ENCODE peak calls at places on chromosomes 7 and 10, in six cellular contexts. A is A549, L is HepG2, N is GM12878, P is endothelial cell of umbilical vein, R is K562. S is an unnamed sample.

GRCh38 chr7:80681272-80681885 is 42.9 kb downstream of the CD36 start:
- DNase-seq in A (peak), L (peak), N (no peak), P (peak), R (peak), S (peak)

GRCh38 chr7:142835487-142835886 is 19.4 kb upstream of the EPHB6 start:
- DNase-seq in A (no peak), L (no peak), N (no peak), P (no peak), R (no peak), S (no peak)

GRCh38 chr7:2466675-2467074 is 9.5 kb downstream of the GRIFIN start:
- DNase-seq in A (no peak), L (no peak), N (no peak), P (no peak), R (no peak), S (no peak)

GRCh38 chr10:102153093-102153620 is 968 bp downstream of the NOLC1 start:
- DNase-seq in A (no peak), L (no peak), N (no peak), P (no peak), R (no peak), S (no peak)

GRCh38 chr10:60473557-60473956 is 83.9 kb upstream of the ANK3 start:
- DNase-seq in A (peak), L (peak), N (no peak), P (no peak), R (no peak), S (no peak)

GRCh38 chr7:20744913-20745587 is 41.6 kb downstream of the SP8 start:
- DNase-seq in A (peak), L (no peak), N (no peak), P (no peak), R (peak), S (peak)

GRCh38 chr7:24477807-24478655 is 95.2 kb upstream of the PALS2 start:
- DNase-seq in A (peak), L (peak), N (no peak), P (peak), R (peak), S (peak)

GRCh38 chr7:134469622-134470021 is 10.7 kb upstream of the AKR1B1 start:
- DNase-seq in A (no peak), L (peak), N (no peak), P (peak), R (peak), S (peak)

GRCh38 chr10:35783305-35783838 is 141.3 kb upstream of the FZD8 start:
- DNase-seq in A (peak), L (no peak), N (no peak), P (no peak), R (no peak), S (no peak)

GRCh38 chr10:48684463-48684791 is 246 bp upstream of the WDFY4 start:
- DNase-seq in A (no peak), L (no peak), N (no peak), P (no peak), R (no peak), S (no peak)

GRCh38 chr7:151093748-151094147 is 7.5 kb downstream of the AGAP3 start:
- DNase-seq in A (no peak), L (no peak), N (no peak), P (no peak), R (no peak), S (no peak)

GRCh38 chr7:46745700-46746090 is 824.6 kb upstream of the IGFBP3 start:
- DNase-seq in A (no peak), L (no peak), N (no peak), P (peak), R (no peak), S (no peak)

GRCh38 chr10:61752111-61753011 is 89.6 kb downstream of the CABCOCO1 start:
- DNase-seq in A (no peak), L (no peak), N (no peak), P (peak), R (peak), S (peak)

GRCh38 chr10:96740141-96740540 is 19.8 kb upstream of the PIK3AP1 start:
- DNase-seq in A (no peak), L (no peak), N (no peak), P (no peak), R (no peak), S (peak)

GRCh38 chr10:25436431-25436830 is 261.6 kb downstream of the GPR158 start:
- DNase-seq in A (no peak), L (no peak), N (no peak), P (no peak), R (no peak), S (no peak)

GRCh38 chr7:158302274-158303070 is 285.2 kb downstream of the PTPRN2 start:
- DNase-seq in A (no peak), L (no peak), N (no peak), P (no peak), R (no peak), S (no peak)

GRCh38 chr7:32587431-32587948 is 92.2 kb downstream of the AVL9 start:
- DNase-seq in A (peak), L (peak), N (no peak), P (peak), R (peak), S (peak)

GRCh38 chr10:63720072-63720537 is 198.9 kb downstream of the REEP3 start:
- DNase-seq in A (peak), L (peak), N (peak), P (peak), R (peak), S (peak)

GRCh38 chr10:122237326-122237725 is 33.8 kb upstream of the BTBD16 start:
- DNase-seq in A (no peak), L (no peak), N (no peak), P (no peak), R (no peak), S (no peak)

GRCh38 chr7:138934861-138935260 is 46.3 kb downstream of the KIAA1549 start:
- DNase-seq in A (no peak), L (peak), N (no peak), P (peak), R (no peak), S (peak)

GRCh38 chr7:149321978-149322541 is 60.1 kb downstream of the ZNF783 start:
- DNase-seq in A (no peak), L (no peak), N (no peak), P (peak), R (peak), S (no peak)

GRCh38 chr7:149319376-149319775 is 57.4 kb downstream of the ZNF783 start:
- DNase-seq in A (no peak), L (no peak), N (no peak), P (no peak), R (no peak), S (no peak)

GRCh38 chr7:149322737-149323136 is 60.7 kb downstream of the ZNF783 start:
- DNase-seq in A (no peak), L (no peak), N (no peak), P (no peak), R (no peak), S (no peak)

GRCh38 chr7:149317986-149318672 is 56.1 kb downstream of the ZNF783 start:
- DNase-seq in A (peak), L (no peak), N (no peak), P (no peak), R (peak), S (no peak)

GRCh38 chr7:149320313-149321124 is 58.5 kb downstream of the ZNF783 start:
- DNase-seq in A (no peak), L (no peak), N (no peak), P (no peak), R (peak), S (no peak)
- H3K4me3 ChIP-seq in A (no peak), L (no peak), N (no peak), P (no peak), R (peak), S (no peak)

DNA sequence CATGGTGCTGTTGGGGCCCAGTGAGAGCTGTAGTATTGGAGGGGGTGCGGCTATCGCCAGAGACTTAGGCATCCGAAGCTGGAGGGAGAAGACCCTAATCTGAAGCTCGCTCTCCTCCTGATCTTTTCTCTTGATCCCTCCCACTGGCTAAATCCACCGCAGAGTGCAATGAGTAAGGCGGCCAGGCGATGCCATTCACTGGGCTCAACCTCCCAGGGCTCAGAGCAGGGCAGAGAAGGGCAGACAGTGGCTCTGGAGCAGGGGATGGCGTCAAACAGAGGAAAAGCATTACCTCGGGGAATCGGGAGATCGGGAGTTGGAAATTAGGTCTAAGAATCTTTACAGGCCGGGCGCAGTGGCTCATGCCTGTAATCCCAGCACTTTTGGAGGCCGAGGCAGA is 18.8 kb upstream of the IFT22 start:
- DNase-seq in A (no peak), L (no peak), N (no peak), P (no peak), R (no peak), S (no peak)
- TF ChIP-seq MYC in A (no peak), L (no peak), N (no peak), P (no peak), R (no peak), S (no peak)

GRCh38 chr10:6738464-6738824 is 158.4 kb upstream of the PRKCQ start:
- DNase-seq in A (no peak), L (no peak), N (no peak), P (no peak), R (no peak), S (no peak)
- H3K4me3 ChIP-seq in A (peak), L (no peak), N (no peak), P (no peak), R (no peak), S (no peak)

GRCh38 chr10:71747808-71748523 is 25.4 kb downstream of the VSIR start:
- DNase-seq in A (no peak), L (no peak), N (peak), P (no peak), R (peak), S (peak)

GRCh38 chr10:71747039-71747807 is 26.1 kb downstream of the VSIR start:
- DNase-seq in A (no peak), L (no peak), N (peak), P (no peak), R (peak), S (no peak)

GRCh38 chr10:71750124-71750841 is 23.0 kb downstream of the VSIR start:
- DNase-seq in A (no peak), L (no peak), N (no peak), P (no peak), R (no peak), S (peak)

GRCh38 chr10:71749396-71749795 is 23.9 kb downstream of the VSIR start:
- DNase-seq in A (no peak), L (no peak), N (no peak), P (no peak), R (no peak), S (no peak)

GRCh38 chr10:71748671-71749191 is 24.6 kb downstream of the VSIR start:
- DNase-seq in A (no peak), L (no peak), N (peak), P (peak), R (peak), S (peak)
- TF ChIP-seq MYC in A (no peak), L (no peak), N (no peak), P (no peak), R (peak), S (peak)

DNA sequence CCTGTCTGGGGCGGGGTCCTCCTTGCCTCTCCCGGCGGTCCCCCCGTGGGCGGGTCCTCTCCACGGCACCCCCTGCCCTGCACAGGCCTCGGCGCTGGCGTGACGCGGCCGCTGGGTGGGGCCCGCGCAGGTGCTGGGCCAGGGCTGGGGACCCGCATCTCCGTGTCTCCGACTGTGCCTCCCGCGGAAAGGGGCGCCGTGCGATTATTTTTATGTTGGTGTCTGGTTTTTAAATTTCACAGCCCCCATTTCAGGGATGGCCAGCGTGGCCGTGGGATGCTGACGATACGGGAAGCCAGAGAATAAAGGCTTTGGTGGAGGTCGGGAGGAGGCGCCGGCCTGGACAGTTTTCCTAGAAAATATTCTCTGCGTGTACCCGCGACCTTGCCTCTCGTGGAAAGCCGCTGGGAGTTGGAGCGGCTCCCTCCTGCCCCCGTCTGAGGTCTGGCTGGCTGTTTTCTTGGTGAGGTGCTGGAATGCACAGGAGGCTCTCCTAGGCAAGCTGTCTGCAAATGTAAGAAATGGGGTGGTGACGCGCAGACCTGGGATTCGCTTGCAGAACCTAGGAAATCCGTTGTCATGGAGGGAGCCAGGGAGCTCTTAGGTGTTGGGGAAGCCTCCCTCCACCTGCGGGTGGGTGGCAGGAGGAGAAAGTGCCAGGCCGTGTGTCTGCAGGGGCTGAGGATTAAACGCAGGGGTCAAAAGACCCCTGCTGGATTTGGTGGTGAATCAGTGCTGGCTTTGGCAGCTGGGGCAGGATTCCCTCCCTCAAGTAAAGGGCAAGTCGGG is 28.7 kb upstream of the JAKMIP3 start:
- DNase-seq in A (no peak), L (no peak), N (no peak), P (no peak), R (no peak), S (no peak)
- H3K4me3 ChIP-seq in A (peak), L (no peak), N (no peak), P (no peak), R (no peak), S (no peak)